ENCODE peak calls at places on chromosomes 2 and 18, in four cellular contexts. O, H, V and N are unnamed samples.

GRCh38 chr18:26181343-26181826 is 44.9 kb upstream of the TAF4B start:
- DNase-seq in O (no peak), H (peak; percentile 84), V (no peak), N (no peak)

GRCh38 chr2:48414980-48415764 is 114.8 kb upstream of the STON1 start:
- DNase-seq in O (no peak), H (no peak), V (no peak), N (no peak)

GRCh38 chr2:54000524-54000923 is 29.7 kb upstream of the PSME4 start:
- DNase-seq in O (no peak), H (no peak), V (no peak), N (no peak)

GRCh38 chr2:150450765-150451164 is 36.7 kb downstream of the RND3 start:
- DNase-seq in O (no peak), H (no peak), V (no peak), N (no peak)

GRCh38 chr2:162007447-162008040 is 66.5 kb downstream of the DPP4 start:
- DNase-seq in O (no peak), H (peak; percentile 60), V (no peak), N (no peak)

GRCh38 chr2:178478442-178479274 is at the start of gene FKBP7:
- DNase-seq in O (peak; percentile 88), H (peak; percentile 92), V (peak; percentile 91), N (peak; percentile 86)

GRCh38 chr2:43217228-43218220 is 8.9 kb downstream of the ZFP36L2 start:
- DNase-seq in O (peak; percentile 39), H (no peak), V (no peak), N (no peak)

GRCh38 chr2:28398101-28398834 is 5.6 kb downstream of the FOSL2 start:
- DNase-seq in O (peak; percentile 79), H (no peak), V (peak; percentile 70), N (no peak)

GRCh38 chr2:190571666-190572065 is 37.1 kb upstream of the NEMP2 start:
- DNase-seq in O (no peak), H (no peak), V (no peak), N (no peak)

GRCh38 chr2:220664272-220665107 is 907.6 kb downstream of the EPHA4 start:
- DNase-seq in O (no peak), H (no peak), V (no peak), N (no peak)

GRCh38 chr2:95389256-95390119 is 13.0 kb upstream of the FAHD2A start:
- DNase-seq in O (peak; percentile 46), H (peak; percentile 83), V (no peak), N (peak; percentile 56)

GRCh38 chr2:148876190-148876588 is 1.2 kb downstream of the KIF5C start:
- DNase-seq in O (no peak), H (no peak), V (no peak), N (peak; percentile 15)

GRCh38 chr2:203758841-203759691 is 52.6 kb downstream of the CD28 start:
- DNase-seq in O (no peak), H (no peak), V (no peak), N (no peak)

GRCh38 chr2:12764075-12764722 is 47.5 kb downstream of the TRIB2 start:
- DNase-seq in O (no peak), H (no peak), V (peak; percentile 60), N (no peak)

GRCh38 chr2:51324028-51324427 is 292.1 kb upstream of the NRXN1 start:
- DNase-seq in O (no peak), H (no peak), V (no peak), N (no peak)

GRCh38 chr18:77131100-77131651 is 1.4 kb downstream of the MBP start:
- DNase-seq in O (peak; percentile 38), H (peak; percentile 83), V (peak; percentile 89), N (peak; percentile 50)

GRCh38 chr2:226508683-226509082 is 290.9 kb downstream of the IRS1 start:
- DNase-seq in O (no peak), H (no peak), V (no peak), N (no peak)

GRCh38 chr2:40220177-40220925 is 231.5 kb downstream of the SLC8A1 start:
- DNase-seq in O (peak; percentile 33), H (no peak), V (no peak), N (no peak)

GRCh38 chr2:220748875-220749479 is 823.1 kb downstream of the EPHA4 start:
- DNase-seq in O (no peak), H (no peak), V (no peak), N (no peak)

GRCh38 chr18:63119647-63120046 is 199.9 kb downstream of the BCL2 start:
- DNase-seq in O (no peak), H (no peak), V (no peak), N (peak; percentile 33)

GRCh38 chr2:165162466-165162865 is 41.4 kb downstream of the SCN3A start:
- DNase-seq in O (no peak), H (no peak), V (no peak), N (no peak)

GRCh38 chr2:216765810-216766259 is 70.5 kb upstream of the IGFBP5 start:
- DNase-seq in O (peak; percentile 81), H (no peak), V (no peak), N (no peak)

GRCh38 chr2:197092431-197092830 is 165.9 kb upstream of the PGAP1 start:
- DNase-seq in O (peak; percentile 55), H (no peak), V (no peak), N (no peak)

GRCh38 chr2:69242651-69243051 is 144.4 kb downstream of the GFPT1 start:
- DNase-seq in O (no peak), H (no peak), V (no peak), N (no peak)

GRCh38 chr2:222433381-222434173 is 9.2 kb downstream of the SGPP2 start:
- DNase-seq in O (no peak), H (peak; percentile 74), V (no peak), N (no peak)

GRCh38 chr2:187541086-187542085 is 12.8 kb downstream of the TFPI start:
- DNase-seq in O (no peak), H (no peak), V (no peak), N (no peak)

GRCh38 chr2:145653553-145653952 is 1133.6 kb upstream of the ZEB2 start:
- DNase-seq in O (no peak), H (no peak), V (no peak), N (no peak)

GRCh38 chr2:46025081-46025480 is 272.1 kb upstream of the EPAS1 start:
- DNase-seq in O (no peak), H (no peak), V (no peak), N (no peak)

GRCh38 chr2:47964277-47964676 is 58.0 kb upstream of the FBXO11 start:
- DNase-seq in O (no peak), H (no peak), V (no peak), N (no peak)